ENCODE peak calls at places on chromosome 3, in six cellular contexts. E is GM23338, A is A549, O is K562, C is Panc1, W is HL-60. J is an unnamed sample.

GRCh38 chr3:37029516-37030163 is 36.3 kb downstream of the MLH1 start:
- DNase-seq in E (no peak), A (no peak), O (no peak), C (no peak), W (no peak), J (no peak)

GRCh38 chr3:163582967-163583366 is 1495.3 kb downstream of the SI start:
- DNase-seq in E (no peak), A (no peak), O (no peak), C (no peak), W (no peak), J (no peak)

GRCh38 chr3:159788291-159788690 is 200.3 kb upstream of the IL12A start:
- DNase-seq in E (no peak), A (no peak), O (no peak), C (no peak), W (no peak), J (no peak)

GRCh38 chr3:12962292-12962691 is 110.9 kb downstream of the IQSEC1 start:
- DNase-seq in E (no peak), A (no peak), O (no peak), C (no peak), W (no peak), J (no peak)

GRCh38 chr3:64848822-64849221 is 161.0 kb upstream of the ADAMTS9 start:
- DNase-seq in E (no peak), A (no peak), O (no peak), C (no peak), W (no peak), J (no peak)

GRCh38 chr3:126468028-126468891 is 7.4 kb downstream of the ZXDC start:
- DNase-seq in E (no peak), A (no peak), O (no peak), C (no peak), W (peak), J (no peak)

GRCh38 chr3:139941580-139941979 is 6.6 kb downstream of the CLSTN2 start:
- DNase-seq in E (no peak), A (no peak), O (no peak), C (no peak), W (no peak), J (no peak)

GRCh38 chr3:80087769-80088168 is 320.0 kb upstream of the ROBO1 start:
- DNase-seq in E (no peak), A (no peak), O (no peak), C (no peak), W (no peak), J (no peak)

GRCh38 chr3:63791974-63792373 is 27.1 kb upstream of the C3orf49 start:
- DNase-seq in E (no peak), A (no peak), O (no peak), C (no peak), W (peak), J (no peak)

GRCh38 chr3:196604548-196604947 is 34.9 kb upstream of the NRROS start:
- DNase-seq in E (no peak), A (no peak), O (no peak), C (no peak), W (no peak), J (no peak)

GRCh38 chr3:25027639-25028038 is 400.4 kb upstream of the RARB start:
- DNase-seq in E (no peak), A (no peak), O (no peak), C (no peak), W (no peak), J (no peak)

GRCh38 chr3:13596426-13597205 is 47.7 kb downstream of the FBLN2 start:
- DNase-seq in E (no peak), A (no peak), O (no peak), C (no peak), W (no peak), J (no peak)

GRCh38 chr3:109899930-109900329 is 562.6 kb upstream of the DPPA4 start:
- DNase-seq in E (no peak), A (no peak), O (no peak), C (no peak), W (no peak), J (no peak)

GRCh38 chr3:47870156-47870555 is 67.2 kb downstream of the DHX30 start:
- DNase-seq in E (no peak), A (no peak), O (no peak), C (no peak), W (no peak), J (no peak)

GRCh38 chr3:123685780-123686179 is 100.9 kb upstream of the HACD2 start:
- DNase-seq in E (no peak), A (no peak), O (no peak), C (no peak), W (no peak), J (no peak)

GRCh38 chr3:123688241-123688747 is 103.4 kb upstream of the HACD2 start:
- DNase-seq in E (no peak), A (peak), O (no peak), C (peak), W (no peak), J (no peak)

GRCh38 chr3:123684636-123685035 is 99.8 kb upstream of the HACD2 start:
- DNase-seq in E (no peak), A (no peak), O (no peak), C (no peak), W (no peak), J (no peak)

GRCh38 chr3:123686254-123686653 is 101.4 kb upstream of the HACD2 start:
- DNase-seq in E (no peak), A (no peak), O (no peak), C (no peak), W (no peak), J (no peak)

GRCh38 chr3:123687286-123687685 is 102.4 kb upstream of the HACD2 start:
- DNase-seq in E (no peak), A (peak), O (no peak), C (no peak), W (no peak), J (no peak)
- TF ChIP-seq REST in E (no peak), A (no peak), O (no peak), C (no peak), W (no peak), J (no peak)

DNA sequence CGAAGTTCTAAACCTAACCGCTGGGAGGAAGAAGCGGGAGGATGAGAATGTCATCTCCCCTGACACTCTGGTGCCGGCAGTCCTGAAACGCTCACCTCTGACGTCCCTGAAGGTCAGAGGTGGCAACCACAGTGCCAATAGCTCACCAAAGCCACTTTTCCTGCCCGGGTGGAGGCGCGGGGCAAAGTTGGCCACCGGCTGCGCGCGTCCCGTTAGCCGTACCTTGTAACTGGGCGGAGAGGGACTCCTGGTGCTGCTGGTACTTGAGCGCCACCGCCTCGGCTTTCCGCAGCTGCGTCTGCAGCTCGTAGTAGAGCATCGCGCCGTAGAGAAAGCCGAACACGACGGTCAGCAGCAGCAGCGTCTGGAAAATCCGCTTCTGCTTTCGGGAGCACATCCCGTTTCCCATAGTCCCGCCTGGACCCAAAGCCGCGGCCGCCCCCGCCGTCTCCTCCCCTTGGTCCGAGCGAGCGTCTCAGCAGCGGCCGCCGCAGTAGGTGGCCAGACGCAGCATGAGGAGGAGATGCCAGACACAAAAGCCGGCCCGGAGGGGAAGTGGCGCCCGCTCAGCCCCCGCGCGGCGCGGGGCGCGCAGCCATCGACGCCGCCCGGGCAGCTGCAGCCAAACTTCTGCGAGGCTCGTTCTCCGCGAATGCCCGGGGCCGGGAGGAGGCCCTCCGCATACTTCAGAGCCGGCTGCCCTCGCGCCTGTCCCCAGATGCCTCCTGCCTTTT is 680 bp downstream of the GOLIM4 start:
- DNase-seq in E (peak), A (peak), O (peak), C (peak), W (peak), J (peak)
- TF ChIP-seq CTCF in E (no peak), A (no peak), O (peak), C (no peak), W (no peak), J (peak)

DNA sequence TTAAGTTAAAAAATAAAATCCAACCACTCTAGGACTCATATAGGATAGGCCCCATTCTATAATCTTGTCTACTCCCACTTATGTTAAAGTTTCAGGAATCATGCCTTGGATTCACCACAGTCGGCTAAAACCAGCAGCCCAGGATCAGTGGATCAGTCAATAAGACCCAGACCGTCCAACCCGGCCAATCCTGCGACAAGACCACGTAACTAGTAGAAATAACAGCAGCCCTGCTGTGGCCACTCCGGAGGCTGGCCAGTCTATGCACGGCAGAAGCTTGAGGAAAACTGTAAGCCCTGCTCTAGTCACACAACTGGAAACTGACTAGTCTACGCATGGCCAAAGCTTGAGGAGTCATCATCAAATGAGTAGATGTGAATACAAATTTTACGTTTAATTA is 12.8 kb upstream of the SLC9C1 start:
- DNase-seq in E (no peak), A (no peak), O (no peak), C (no peak), W (no peak), J (no peak)
- TF ChIP-seq REST in E (no peak), A (no peak), O (no peak), C (no peak), W (no peak), J (no peak)

GRCh38 chr3:147838650-147839049 is 429.5 kb downstream of the ZIC1 start:
- DNase-seq in E (peak), A (no peak), O (no peak), C (no peak), W (no peak), J (no peak)
- TF ChIP-seq CTCF in E (peak), A (no peak), O (no peak), C (peak), W (no peak), J (peak)

J was measured in GM12878.